ENCODE peak calls at places on chromosome 5, in six cellular contexts. M is cardiac fibroblast, Z is spleen, R is cardiac muscle cell, P is breast epithelium, G is RWPE2. L is an unnamed sample.

GRCh38 chr5:72630056-72630455 is 122.8 kb upstream of the ZNF366 start:
- DNase-seq in M (no peak), Z (no peak), R (no peak), P (no peak), G (no peak), L (no peak)

GRCh38 chr5:147610798-147611197 is 100.9 kb upstream of the DPYSL3 start:
- DNase-seq in M (no peak), Z (no peak), R (no peak), P (no peak), G (no peak), L (no peak)

GRCh38 chr5:96816991-96817390 is 9.2 kb upstream of the ERAP1 start:
- DNase-seq in M (no peak), Z (no peak), R (no peak), P (no peak), G (no peak), L (no peak)

GRCh38 chr5:140362875-140363630 is 3.1 kb downstream of the SLC4A9 start:
- DNase-seq in M (peak), Z (peak), R (peak), P (peak), G (no peak), L (peak)

GRCh38 chr5:6359941-6360683 is 18.2 kb downstream of the MED10 start:
- DNase-seq in M (no peak), Z (no peak), R (no peak), P (no peak), G (no peak), L (no peak)

GRCh38 chr5:14440598-14441401 is 140.8 kb upstream of the OTULINL start:
- DNase-seq in M (peak), Z (no peak), R (no peak), P (no peak), G (no peak), L (peak)

GRCh38 chr5:75685141-75685540 is 32.1 kb downstream of the POC5 start:
- DNase-seq in M (no peak), Z (no peak), R (no peak), P (no peak), G (no peak), L (no peak)

GRCh38 chr5:96584712-96585111 is 77.5 kb upstream of the CAST start:
- DNase-seq in M (no peak), Z (no peak), R (no peak), P (no peak), G (no peak), L (no peak)

GRCh38 chr5:157107508-157107907 is 1.3 kb downstream of the HAVCR2 start:
- DNase-seq in M (no peak), Z (no peak), R (no peak), P (no peak), G (no peak), L (no peak)

GRCh38 chr5:43044181-43044914 is 4.2 kb upstream of the ANXA2R start:
- DNase-seq in M (peak), Z (peak), R (peak), P (no peak), G (no peak), L (peak)

GRCh38 chr5:66122379-66123034 is 21.6 kb upstream of the SREK1 start:
- DNase-seq in M (no peak), Z (no peak), R (no peak), P (no peak), G (no peak), L (no peak)

DNA sequence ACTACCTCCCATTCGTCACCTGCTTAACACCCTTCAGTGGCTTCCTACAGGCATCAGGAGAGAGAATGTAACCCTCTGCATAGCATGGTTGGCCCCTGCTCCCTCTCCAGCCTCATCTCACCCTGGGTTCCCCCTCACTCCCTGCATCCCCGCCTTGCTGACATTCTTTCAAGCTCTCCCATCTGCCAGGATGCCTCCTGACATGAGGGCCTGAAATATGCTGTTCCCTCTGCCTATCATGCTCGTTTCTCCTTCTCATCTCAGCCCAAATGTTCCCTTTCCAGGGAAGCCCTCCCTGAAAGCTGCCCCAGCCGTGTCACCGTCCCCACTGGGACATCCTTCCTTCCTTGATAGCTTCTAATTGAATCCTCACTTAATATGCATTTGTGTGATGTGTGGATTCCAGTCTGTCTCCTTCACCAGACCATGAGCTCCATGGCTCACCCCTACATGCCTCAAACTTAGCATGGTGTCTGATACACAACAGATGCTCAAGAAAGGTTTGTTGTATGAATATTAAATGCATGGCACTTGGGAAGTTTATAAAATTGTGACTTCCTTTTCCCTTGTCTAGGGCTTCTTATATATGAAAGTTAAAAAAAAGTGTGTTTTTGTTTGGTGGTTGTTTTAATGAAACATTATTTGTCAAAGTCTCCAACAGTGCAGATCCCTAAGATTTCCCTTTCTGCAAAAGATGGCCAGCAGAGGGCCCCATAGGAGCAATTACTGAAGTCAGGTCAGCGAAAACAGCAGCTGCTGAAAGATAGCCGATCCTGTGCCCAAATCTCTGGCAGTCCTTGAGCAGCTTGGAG is 7.3 kb upstream of the C5orf58 start:
- DNase-seq in M (peak), Z (peak), R (peak), P (peak), G (peak), L (peak)
- H3K4me3 ChIP-seq in M (no peak), Z (no peak), R (no peak), P (no peak), G (no peak), L (no peak)

GRCh38 chr5:533243-534005 is 9.2 kb upstream of the SLC9A3 start:
- DNase-seq in M (no peak), Z (peak), R (no peak), P (no peak), G (peak), L (no peak)

GRCh38 chr5:531101-531748 is 7.0 kb upstream of the SLC9A3 start:
- DNase-seq in M (no peak), Z (peak), R (no peak), P (no peak), G (no peak), L (no peak)

GRCh38 chr5:531749-532315 is 7.6 kb upstream of the SLC9A3 start:
- DNase-seq in M (no peak), Z (peak), R (no peak), P (no peak), G (no peak), L (no peak)

GRCh38 chr5:534006-534742 is 9.9 kb upstream of the SLC9A3 start:
- DNase-seq in M (no peak), Z (peak), R (no peak), P (no peak), G (peak), L (no peak)

GRCh38 chr5:532521-533242 is 8.4 kb upstream of the SLC9A3 start:
- DNase-seq in M (no peak), Z (peak), R (no peak), P (no peak), G (peak), L (no peak)
- TF ChIP-seq CTCF in M (no peak), Z (no peak), R (no peak), P (no peak), G (no peak), L (no peak)

GRCh38 chr5:107605596-107606125 is 65.1 kb downstream of the EFNA5 start:
- DNase-seq in M (no peak), Z (no peak), R (no peak), P (no peak), G (no peak), L (no peak)
- H3K4me3 ChIP-seq in M (no peak), Z (no peak), R (no peak), P (no peak), G (no peak), L (no peak)

GRCh38 chr5:10162468-10162867 is 87.2 kb downstream of the ATPSCKMT start:
- DNase-seq in M (no peak), Z (no peak), R (peak), P (no peak), G (no peak), L (no peak)
- TF ChIP-seq CTCF in M (no peak), Z (no peak), R (no peak), P (no peak), G (no peak), L (no peak)

GRCh38 chr5:1883120-1883924 is 597 bp upstream of the IRX4 start:
- DNase-seq in M (no peak), Z (peak), R (peak), P (no peak), G (peak), L (no peak)

GRCh38 chr5:1881731-1882336 is 891 bp downstream of the IRX4 start:
- DNase-seq in M (no peak), Z (no peak), R (peak), P (no peak), G (no peak), L (no peak)

GRCh38 chr5:1881273-1881586 is 1.5 kb downstream of the IRX4 start:
- DNase-seq in M (peak), Z (no peak), R (no peak), P (no peak), G (peak), L (peak)

GRCh38 chr5:1883925-1884637 is 1.4 kb upstream of the IRX4 start:
- DNase-seq in M (no peak), Z (peak), R (no peak), P (no peak), G (peak), L (no peak)

DNA sequence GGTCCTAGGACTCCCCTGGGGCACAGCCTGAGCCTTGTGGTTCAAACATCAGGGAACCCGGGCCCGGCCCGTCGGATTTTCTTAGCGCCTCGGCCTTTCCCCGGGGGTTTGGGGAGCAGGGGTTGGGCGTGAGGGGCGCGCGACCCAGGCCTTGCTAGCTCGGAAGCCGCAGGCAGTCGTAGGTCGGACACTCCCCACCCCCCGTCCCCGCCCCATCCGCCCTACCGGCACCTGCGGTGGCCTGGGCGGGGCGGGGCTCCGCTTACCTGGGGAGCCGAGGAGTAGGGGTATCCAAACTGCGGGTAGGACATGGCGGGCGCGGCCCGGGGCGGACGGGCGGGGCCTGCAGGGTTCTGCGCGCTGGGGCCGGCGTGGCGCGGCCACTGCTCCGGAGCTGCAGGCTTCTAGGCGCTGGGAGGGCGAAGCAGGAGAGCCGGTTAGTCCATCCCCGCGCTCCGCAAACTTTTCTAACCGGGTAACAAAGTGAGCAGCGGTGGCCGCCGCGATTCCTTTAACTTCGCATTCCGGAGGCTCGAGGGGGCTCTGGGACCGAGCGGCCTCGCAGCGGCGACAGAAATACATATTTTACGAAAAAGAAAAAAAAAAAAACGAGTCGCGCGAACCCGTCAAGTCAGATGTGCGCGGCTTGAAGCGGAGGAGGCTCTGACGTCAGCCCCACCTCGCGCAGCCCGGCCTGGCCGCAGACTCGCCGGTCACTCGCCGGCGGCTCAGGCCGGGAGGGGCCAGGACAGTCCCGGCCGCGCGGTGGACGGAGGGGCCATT is at the start of gene IRX4:
- DNase-seq in M (peak), Z (peak), R (peak), P (no peak), G (peak), L (peak)
- H3K4me3 ChIP-seq in M (peak), Z (peak), R (peak), P (peak), G (peak), L (no peak)

GRCh38 chr5:122195784-122196394 is 66.5 kb downstream of the ZNF474 start:
- DNase-seq in M (peak), Z (no peak), R (peak), P (no peak), G (no peak), L (peak)

GRCh38 chr5:122190156-122190555 is 60.8 kb downstream of the ZNF474 start:
- DNase-seq in M (peak), Z (no peak), R (no peak), P (no peak), G (no peak), L (peak)

GRCh38 chr5:122187426-122187825 is 58.1 kb downstream of the ZNF474 start:
- DNase-seq in M (peak), Z (no peak), R (no peak), P (no peak), G (no peak), L (peak)

GRCh38 chr5:122192477-122192876 is 63.1 kb downstream of the ZNF474 start:
- DNase-seq in M (no peak), Z (no peak), R (no peak), P (no peak), G (no peak), L (no peak)

GRCh38 chr5:122192883-122193496 is 63.6 kb downstream of the ZNF474 start:
- DNase-seq in M (peak), Z (no peak), R (peak), P (no peak), G (no peak), L (peak)
- TF ChIP-seq CTCF in M (peak), Z (peak), R (peak), P (peak), G (peak), L (peak)

DNA sequence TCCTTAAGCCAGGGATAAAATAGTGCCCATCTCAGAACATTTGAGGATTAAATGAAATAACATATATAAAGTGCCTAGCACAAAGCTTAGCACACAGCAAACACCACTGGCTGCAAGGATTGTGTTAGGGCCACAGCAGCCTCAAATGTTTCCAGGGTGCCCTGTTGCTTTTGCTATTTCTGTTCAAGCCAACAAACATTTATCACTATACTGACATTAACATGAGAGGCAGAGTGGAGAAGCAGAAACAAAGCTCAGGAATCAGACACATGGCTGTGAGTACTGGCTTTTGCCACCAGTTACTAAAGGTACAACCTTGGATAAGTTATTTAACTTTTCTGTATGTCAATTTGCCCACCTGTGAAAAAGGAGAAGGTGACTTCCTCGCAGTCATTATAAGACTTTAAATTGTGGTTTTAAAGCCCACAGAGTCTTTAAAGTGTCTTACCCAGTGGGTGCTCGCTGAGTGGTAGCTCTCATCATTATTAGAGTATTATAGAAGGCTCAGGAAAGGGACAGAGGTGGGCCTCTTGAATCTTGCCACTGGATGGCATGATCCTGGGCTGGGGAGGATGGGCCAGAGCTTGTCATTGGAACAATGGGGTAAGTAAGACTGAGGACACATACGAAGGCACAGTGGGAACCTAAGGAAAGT is 98.3 kb downstream of the MARCHF3 start:
- DNase-seq in M (no peak), Z (no peak), R (no peak), P (no peak), G (no peak), L (no peak)
- H3K4me3 ChIP-seq in M (no peak), Z (no peak), R (no peak), P (no peak), G (no peak), L (no peak)

GRCh38 chr5:155689403-155689802 is 637.6 kb upstream of the SGCD start:
- DNase-seq in M (no peak), Z (no peak), R (no peak), P (no peak), G (no peak), L (no peak)
- TF ChIP-seq CTCF in M (no peak), Z (no peak), R (no peak), P (no peak), G (no peak), L (no peak)

DNA sequence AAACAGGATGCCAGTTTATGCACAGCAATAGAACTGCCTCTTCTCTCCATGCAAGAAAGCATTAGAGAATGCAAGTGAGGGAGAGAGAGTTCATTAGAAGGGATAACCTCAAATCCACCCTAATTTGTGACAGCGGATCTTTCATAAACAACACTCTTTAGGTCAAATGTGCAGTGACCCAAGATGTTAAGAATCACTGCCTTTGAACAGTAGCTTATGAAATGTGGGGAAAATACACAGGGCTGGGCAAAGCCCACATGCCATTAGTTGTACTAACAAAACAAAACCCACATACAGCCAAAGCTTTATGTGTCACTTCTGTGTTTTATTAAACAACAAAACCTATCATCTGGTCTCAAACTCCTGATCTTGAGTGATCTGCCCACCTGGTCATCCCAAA is 36.2 kb upstream of the POU4F3 start:
- DNase-seq in M (no peak), Z (no peak), R (no peak), P (no peak), G (no peak), L (no peak)
- H3K4me3 ChIP-seq in M (no peak), Z (no peak), R (no peak), P (no peak), G (no peak), L (no peak)

GRCh38 chr5:149532413-149532812 is 18.8 kb downstream of the CSNK1A1 start:
- DNase-seq in M (no peak), Z (no peak), R (no peak), P (no peak), G (no peak), L (no peak)
- TF ChIP-seq CTCF in M (no peak), Z (no peak), R (no peak), P (no peak), G (no peak), L (no peak)

L was measured in fibroblast of pulmonary artery.